ENCODE peak calls at places on chromosome 16, in seven cellular contexts. K is uterus, N is stomach, Q is vagina, U is transverse colon, G is IMR-90, L is HCT116. P is an unnamed sample. For H3K27me3, the result is how much of the 10 kb centered on the place peaks cover.

GRCh38 chr16:1397779-1398178 is 16.7 kb downstream of the UNKL start:
- DNase-seq in K (no peak), N (no peak), Q (no peak), U (no peak), G (no peak), L (no peak), P (no peak)

GRCh38 chr16:24505959-24506358 is 33.4 kb upstream of the RBBP6 start:
- DNase-seq in K (no peak), N (no peak), Q (no peak), U (no peak), G (no peak), L (no peak), P (no peak)

GRCh38 chr16:28304214-28304613 is 11.9 kb downstream of the SBK1 start:
- DNase-seq in K (no peak), N (peak), Q (no peak), U (no peak), G (peak), L (no peak), P (no peak)

GRCh38 chr16:23597003-23597756 is 1.1 kb upstream of the NDUFAB1 start:
- DNase-seq in K (no peak), N (no peak), Q (no peak), U (peak), G (no peak), L (peak), P (no peak)

GRCh38 chr16:65500007-65500406 is 378.1 kb upstream of the CDH11 start:
- DNase-seq in K (no peak), N (no peak), Q (no peak), U (no peak), G (peak), L (no peak), P (no peak)

GRCh38 chr16:74751658-74752057 is 23.0 kb downstream of the FA2H start:
- DNase-seq in K (no peak), N (no peak), Q (no peak), U (no peak), G (no peak), L (no peak), P (no peak)

GRCh38 chr16:66511615-66512500 is 38.1 kb downstream of the TK2 start:
- DNase-seq in K (peak), N (peak), Q (no peak), U (no peak), G (peak), L (peak), P (no peak)

GRCh38 chr16:17836868-17837602 is 366.3 kb upstream of the XYLT1 start:
- DNase-seq in K (no peak), N (no peak), Q (no peak), U (no peak), G (peak), L (peak), P (no peak)

GRCh38 chr16:12303649-12304048 is 327.1 kb downstream of the SNX29 start:
- DNase-seq in K (peak), N (no peak), Q (no peak), U (no peak), G (peak), L (no peak), P (no peak)

GRCh38 chr16:90078594-90078895 is 1.4 kb upstream of the PRDM7 start:
- DNase-seq in K (no peak), N (no peak), Q (no peak), U (no peak), G (no peak), L (no peak), P (no peak)

GRCh38 chr16:79931721-79932120 is 331.2 kb upstream of the MAF start:
- DNase-seq in K (no peak), N (no peak), Q (no peak), U (no peak), G (no peak), L (no peak), P (no peak)

GRCh38 chr16:5017678-5017969 is 16.1 kb downstream of the NAGPA start:
- DNase-seq in K (no peak), N (no peak), Q (no peak), U (no peak), G (no peak), L (no peak), P (no peak)

GRCh38 chr16:65782537-65783290 is 583.8 kb upstream of the CDH5 start:
- DNase-seq in K (peak), N (no peak), Q (no peak), U (no peak), G (peak), L (no peak), P (no peak)

GRCh38 chr16:76265434-76266045 is 11.7 kb upstream of the CNTNAP4 start:
- DNase-seq in K (no peak), N (no peak), Q (no peak), U (peak), G (peak), L (peak), P (no peak)

GRCh38 chr16:15043344-15043743 is 12.5 kb downstream of the NTAN1 start:
- DNase-seq in K (no peak), N (no peak), Q (no peak), U (no peak), G (peak), L (no peak), P (no peak)

GRCh38 chr16:50712568-50712914 is 19.1 kb downstream of the NOD2 start:
- DNase-seq in K (no peak), N (no peak), Q (no peak), U (no peak), G (peak), L (no peak), P (no peak)

GRCh38 chr16:49454426-49455180 is 81.0 kb downstream of the C16orf78 start:
- DNase-seq in K (peak), N (peak), Q (no peak), U (no peak), G (no peak), L (no peak), P (no peak)

GRCh38 chr16:75224683-75225082 is 5.9 kb downstream of the CTRB1 start:
- DNase-seq in K (no peak), N (no peak), Q (no peak), U (no peak), G (no peak), L (no peak), P (no peak)

GRCh38 chr16:74999683-75000480 is 1.1 kb downstream of the ZNRF1 start:
- DNase-seq in K (peak), N (peak), Q (no peak), U (peak), G (no peak), L (no peak), P (no peak)

GRCh38 chr16:50183316-50183715 is 30.2 kb downstream of the TENT4B start:
- DNase-seq in K (no peak), N (no peak), Q (no peak), U (no peak), G (peak), L (no peak), P (no peak)

GRCh38 chr16:87422106-87422505 is 30.0 kb downstream of the MAP1LC3B start:
- DNase-seq in K (no peak), N (no peak), Q (no peak), U (no peak), G (no peak), L (no peak), P (no peak)

GRCh38 chr16:88634141-88634993 is 4.0 kb upstream of the IL17C start:
- DNase-seq in K (no peak), N (peak), Q (no peak), U (peak), G (peak), L (no peak), P (no peak)

GRCh38 chr16:89502319-89502843 is 5.8 kb upstream of the SPG7 start:
- DNase-seq in K (no peak), N (peak), Q (no peak), U (peak), G (no peak), L (peak), P (no peak)

GRCh38 chr16:10859650-10860049 is 17.4 kb upstream of the CIITA start:
- DNase-seq in K (no peak), N (no peak), Q (no peak), U (no peak), G (no peak), L (no peak), P (no peak)

GRCh38 chr16:84874553-84874952 is 54.8 kb downstream of the CRISPLD2 start:
- DNase-seq in K (no peak), N (no peak), Q (no peak), U (no peak), G (peak), L (no peak), P (no peak)

GRCh38 chr16:28205117-28205899 is 6.5 kb downstream of the XPO6 start:
- DNase-seq in K (no peak), N (no peak), Q (no peak), U (no peak), G (no peak), L (no peak), P (no peak)

GRCh38 chr16:69448470-69449193 is 24.2 kb downstream of the CYB5B start:
- DNase-seq in K (no peak), N (no peak), Q (no peak), U (no peak), G (peak), L (no peak), P (no peak)

GRCh38 chr16:22233050-22233405 is 26.9 kb downstream of the EEF2K start:
- DNase-seq in K (no peak), N (no peak), Q (no peak), U (no peak), G (no peak), L (no peak), P (no peak)

GRCh38 chr16:75236736-75237397 is 14.6 kb downstream of the BCAR1 start:
- DNase-seq in K (no peak), N (no peak), Q (no peak), U (no peak), G (no peak), L (no peak), P (no peak)

GRCh38 chr16:50839920-50840729 is 98.2 kb downstream of the CYLD start:
- DNase-seq in K (no peak), N (no peak), Q (peak), U (no peak), G (no peak), L (no peak), P (no peak)

GRCh38 chr16:88809676-88810165 is 2.0 kb downstream of the APRT start:
- DNase-seq in K (no peak), N (no peak), Q (no peak), U (no peak), G (no peak), L (no peak), P (no peak)

GRCh38 chr16:50864386-50864785 is 122.5 kb downstream of the CYLD start:
- DNase-seq in K (no peak), N (no peak), Q (peak), U (no peak), G (no peak), L (no peak), P (no peak)

DNA sequence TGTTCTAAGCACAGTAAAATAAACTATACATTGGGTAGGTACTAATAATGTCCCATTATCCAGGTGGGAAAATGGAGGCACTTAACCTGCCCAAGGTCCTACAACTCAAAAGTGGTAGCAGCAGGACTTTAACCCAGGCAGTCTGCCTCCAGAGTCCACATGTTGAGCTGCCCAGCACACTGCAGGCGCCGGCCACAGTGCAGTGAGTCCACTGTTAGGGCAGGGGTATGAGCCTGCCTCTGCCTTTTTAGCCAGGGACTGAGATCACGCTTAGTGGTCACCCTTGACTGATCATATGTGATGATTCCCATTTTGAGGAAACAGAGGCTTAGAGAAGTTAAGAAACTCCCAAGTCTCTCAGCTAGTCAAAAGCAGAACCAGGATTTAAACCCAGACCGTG is 8.4 kb downstream of the CES1 start:
- DNase-seq in K (no peak), N (no peak), Q (no peak), U (no peak), G (no peak), L (no peak), P (no peak)
- H3K27me3 ChIP-seq in K (under half), N (under half), Q (under half), U (under half), G (under half), L (under half), P (under half)

GRCh38 chr16:57300387-57301125 is 16.1 kb upstream of the PLLP start:
- DNase-seq in K (peak), N (peak), Q (peak), U (peak), G (peak), L (peak), P (peak)
- TF ChIP-seq POLR2A in K (peak), N (no peak), Q (no peak), U (peak), G (peak), L (no peak), P (peak)

GRCh38 chr16:86035906-86036305 is 136.9 kb downstream of the IRF8 start:
- DNase-seq in K (no peak), N (no peak), Q (no peak), U (no peak), G (no peak), L (no peak), P (no peak)

GRCh38 chr16:86034421-86034919 is 135.5 kb downstream of the IRF8 start:
- DNase-seq in K (no peak), N (no peak), Q (no peak), U (peak), G (no peak), L (no peak), P (no peak)

GRCh38 chr16:86033016-86033474 is 134.1 kb downstream of the IRF8 start:
- DNase-seq in K (no peak), N (no peak), Q (no peak), U (no peak), G (no peak), L (no peak), P (no peak)

GRCh38 chr16:86031141-86031678 is 132.2 kb downstream of the IRF8 start:
- DNase-seq in K (no peak), N (no peak), Q (no peak), U (peak), G (no peak), L (no peak), P (no peak)

DNA sequence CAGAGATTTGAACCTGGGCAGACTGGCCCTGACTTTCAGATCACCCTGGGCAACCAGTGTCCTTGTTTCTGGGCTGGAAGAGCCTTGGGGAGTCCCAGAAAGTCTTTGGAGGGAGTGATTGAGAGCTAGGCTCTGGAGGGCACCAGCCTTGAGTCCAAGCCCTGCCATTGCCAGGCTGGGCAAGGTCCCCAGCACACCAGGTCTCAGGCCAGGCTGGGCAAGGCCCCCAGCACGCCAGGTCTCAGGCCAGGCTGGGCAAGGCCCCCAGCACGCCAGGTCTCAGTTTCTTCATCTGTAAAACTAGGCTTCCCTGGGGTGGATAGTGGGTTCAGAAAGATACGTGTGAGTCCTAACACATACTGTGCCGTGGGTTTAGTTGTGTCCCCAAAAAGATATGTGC is 135.0 kb downstream of the IRF8 start:
- DNase-seq in K (no peak), N (no peak), Q (no peak), U (no peak), G (no peak), L (no peak), P (no peak)
- H3K27me3 ChIP-seq in K (under half), N (under half), Q (under half), U (under half), G (under half), L (under half), P (under half)

GRCh38 chr16:29820730-29821662 is 734 bp downstream of the MVP start:
- DNase-seq in K (peak), N (peak), Q (peak), U (peak), G (no peak), L (no peak), P (no peak)
- TF ChIP-seq POLR2A in K (peak), N (no peak), Q (no peak), U (peak), G (no peak), L (peak), P (peak)

GRCh38 chr16:234468-235305 is at the start of gene FAM234A:
- DNase-seq in K (peak), N (peak), Q (peak), U (peak), G (peak), L (peak), P (peak)
- H3K27me3 ChIP-seq in K (under half), N (under half), Q (under half), U (under half), G (under half), L (under half), P (under half)

DNA sequence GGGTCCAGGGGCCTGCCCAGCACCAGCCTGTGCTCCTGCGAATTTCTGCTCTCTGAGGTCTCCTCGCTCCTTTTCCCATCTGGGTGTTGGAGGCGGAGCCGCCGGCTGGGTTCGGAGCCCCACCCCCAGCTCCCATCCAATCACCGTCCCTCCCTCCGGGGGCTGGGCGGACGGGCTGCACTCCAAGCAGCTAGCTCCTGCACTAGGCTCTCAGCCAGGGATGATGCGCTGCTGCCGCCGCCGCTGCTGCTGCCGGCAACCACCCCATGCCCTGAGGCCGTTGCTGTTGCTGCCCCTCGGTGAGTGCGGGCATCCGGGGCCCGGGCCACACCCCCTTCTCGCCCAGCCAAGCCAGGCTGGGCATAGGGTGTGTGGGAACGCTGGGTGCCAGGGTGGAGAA is at the start of gene NRN1L:
- DNase-seq in K (peak), N (peak), Q (no peak), U (peak), G (peak), L (no peak), P (no peak)
- TF ChIP-seq POLR2A in K (peak), N (no peak), Q (no peak), U (no peak), G (no peak), L (no peak), P (no peak)

GRCh38 chr16:85879975-85880831 is 18.8 kb upstream of the IRF8 start:
- DNase-seq in K (no peak), N (no peak), Q (peak), U (no peak), G (no peak), L (no peak), P (no peak)

GRCh38 chr16:85878875-85879274 is 20.1 kb upstream of the IRF8 start:
- DNase-seq in K (no peak), N (no peak), Q (peak), U (no peak), G (peak), L (no peak), P (no peak)

GRCh38 chr16:85883813-85884212 is 15.1 kb upstream of the IRF8 start:
- DNase-seq in K (no peak), N (no peak), Q (peak), U (no peak), G (no peak), L (no peak), P (no peak)

GRCh38 chr16:85882181-85882810 is 16.7 kb upstream of the IRF8 start:
- DNase-seq in K (no peak), N (no peak), Q (peak), U (no peak), G (no peak), L (no peak), P (no peak)

DNA sequence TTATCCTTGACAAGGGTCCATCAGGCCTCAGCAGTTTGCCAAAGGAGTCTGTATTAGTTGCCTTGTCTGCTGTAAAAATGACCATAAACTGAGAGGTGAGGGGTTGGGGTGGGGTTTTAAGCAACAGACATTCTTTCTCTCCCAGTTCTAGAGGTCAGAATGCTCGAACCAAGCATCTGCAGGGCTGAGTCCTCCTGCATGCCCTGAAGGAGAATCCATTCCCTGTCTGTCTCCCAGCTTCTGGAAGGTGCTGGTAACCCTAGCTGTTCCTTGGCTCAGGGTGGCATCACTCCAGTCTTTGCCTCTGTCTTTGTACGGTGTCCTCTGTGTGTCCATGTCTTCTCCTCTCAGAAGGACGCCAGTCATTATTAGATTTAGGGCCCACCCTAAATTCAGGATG is 17.5 kb upstream of the IRF8 start:
- DNase-seq in K (no peak), N (no peak), Q (peak), U (no peak), G (no peak), L (no peak), P (no peak)
- H3K27me3 ChIP-seq in K (under half), N (under half), Q (under half), U (under half), G (under half), L (half or more), P (half or more)